ENCODE peak calls at places on chromosomes 16 and 17, in nine cellular contexts. One of them, this sample, is unnamed.
A peak's percentile ranks its signal among the peaks of the same experiment; 100 is the strongest.

GRCh38 chr16:56325956-56326355 is 99.4 kb downstream of the AMFR start:
- DNase-seq in DND-41: no peak
- DNase-seq in fibroblast of lung: no peak
- DNase-seq in stomach: no peak
- DNase-seq in breast epithelium: no peak
- DNase-seq in tibial artery: no peak
- DNase-seq in hepatocyte: no peak
- DNase-seq in upper lobe of right lung: no peak
- DNase-seq in brain microvascular endothelial cell: no peak
- DNase-seq in this sample: no peak

GRCh38 chr16:9557713-9558112 is 466.3 kb downstream of the HAPSTR1 start:
- DNase-seq in DND-41: no peak
- DNase-seq in fibroblast of lung: no peak
- DNase-seq in stomach: no peak
- DNase-seq in breast epithelium: no peak
- DNase-seq in tibial artery: no peak
- DNase-seq in hepatocyte: no peak
- DNase-seq in upper lobe of right lung: no peak
- DNase-seq in brain microvascular endothelial cell: no peak
- DNase-seq in this sample: no peak

GRCh38 chr16:8523932-8524331 is 66.4 kb downstream of the TMEM114 start:
- DNase-seq in DND-41: no peak
- DNase-seq in fibroblast of lung: no peak
- DNase-seq in stomach: no peak
- DNase-seq in breast epithelium: no peak
- DNase-seq in tibial artery: no peak
- DNase-seq in hepatocyte: no peak
- DNase-seq in upper lobe of right lung: no peak
- DNase-seq in brain microvascular endothelial cell: no peak
- DNase-seq in this sample: no peak

GRCh38 chr17:28227278-28228108 is 91.5 kb upstream of the TMEM97 start:
- DNase-seq in DND-41: no peak
- DNase-seq in fibroblast of lung: peak; percentile 19
- DNase-seq in stomach: peak; percentile 87
- DNase-seq in breast epithelium: peak; percentile 82
- DNase-seq in tibial artery: no peak
- DNase-seq in hepatocyte: peak; percentile 93
- DNase-seq in upper lobe of right lung: peak; percentile 91
- DNase-seq in brain microvascular endothelial cell: peak; percentile 32
- DNase-seq in this sample: peak; percentile 31

GRCh38 chr17:6413073-6413472 is 21.8 kb downstream of the AIPL1 start:
- DNase-seq in DND-41: no peak
- DNase-seq in fibroblast of lung: peak; percentile 65
- DNase-seq in stomach: no peak
- DNase-seq in breast epithelium: no peak
- DNase-seq in tibial artery: no peak
- DNase-seq in hepatocyte: peak; percentile 59
- DNase-seq in upper lobe of right lung: no peak
- DNase-seq in brain microvascular endothelial cell: no peak
- DNase-seq in this sample: no peak

GRCh38 chr17:49616546-49617205 is 41.0 kb downstream of the NXPH3 start:
- DNase-seq in DND-41: no peak
- DNase-seq in fibroblast of lung: peak; percentile 93
- DNase-seq in stomach: peak; percentile 52
- DNase-seq in breast epithelium: peak; percentile 58
- DNase-seq in tibial artery: peak; percentile 83
- DNase-seq in hepatocyte: no peak
- DNase-seq in upper lobe of right lung: no peak
- DNase-seq in brain microvascular endothelial cell: no peak
- DNase-seq in this sample: peak; percentile 2

GRCh38 chr16:85908444-85908843 is 9.5 kb downstream of the IRF8 start:
- DNase-seq in DND-41: no peak
- DNase-seq in fibroblast of lung: no peak
- DNase-seq in stomach: no peak
- DNase-seq in breast epithelium: no peak
- DNase-seq in tibial artery: no peak
- DNase-seq in hepatocyte: no peak
- DNase-seq in upper lobe of right lung: no peak
- DNase-seq in brain microvascular endothelial cell: no peak
- DNase-seq in this sample: peak; percentile 56

GRCh38 chr16:21104124-21104860 is 46.4 kb downstream of the DNAH3 start:
- DNase-seq in DND-41: no peak
- DNase-seq in fibroblast of lung: no peak
- DNase-seq in stomach: no peak
- DNase-seq in breast epithelium: no peak
- DNase-seq in tibial artery: no peak
- DNase-seq in hepatocyte: no peak
- DNase-seq in upper lobe of right lung: no peak
- DNase-seq in brain microvascular endothelial cell: peak; percentile 76
- DNase-seq in this sample: no peak

GRCh38 chr17:45895969-45896793 is 1.8 kb downstream of the MAPT start:
- DNase-seq in DND-41: no peak
- DNase-seq in fibroblast of lung: no peak
- DNase-seq in stomach: no peak
- DNase-seq in breast epithelium: no peak
- DNase-seq in tibial artery: no peak
- DNase-seq in hepatocyte: no peak
- DNase-seq in upper lobe of right lung: no peak
- DNase-seq in brain microvascular endothelial cell: no peak
- DNase-seq in this sample: no peak

GRCh38 chr16:2514333-2515179 is 804 bp downstream of the ATP6V0C start:
- DNase-seq in DND-41: peak; percentile 32
- DNase-seq in fibroblast of lung: no peak
- DNase-seq in stomach: peak; percentile 43
- DNase-seq in breast epithelium: peak; percentile 64
- DNase-seq in tibial artery: no peak
- DNase-seq in hepatocyte: peak; percentile 64
- DNase-seq in upper lobe of right lung: peak; percentile 85
- DNase-seq in brain microvascular endothelial cell: no peak
- DNase-seq in this sample: no peak

GRCh38 chr17:59791603-59792457 is 84.4 kb downstream of the VMP1 start:
- DNase-seq in DND-41: no peak
- DNase-seq in fibroblast of lung: no peak
- DNase-seq in stomach: no peak
- DNase-seq in breast epithelium: no peak
- DNase-seq in tibial artery: no peak
- DNase-seq in hepatocyte: no peak
- DNase-seq in upper lobe of right lung: no peak
- DNase-seq in brain microvascular endothelial cell: peak; percentile 87
- DNase-seq in this sample: no peak

GRCh38 chr16:59440-60059 is 5.9 kb downstream of the SNRNP25 start:
- DNase-seq in DND-41: no peak
- DNase-seq in fibroblast of lung: no peak
- DNase-seq in stomach: no peak
- DNase-seq in breast epithelium: no peak
- DNase-seq in tibial artery: no peak
- DNase-seq in hepatocyte: no peak
- DNase-seq in upper lobe of right lung: no peak
- DNase-seq in brain microvascular endothelial cell: no peak
- DNase-seq in this sample: peak; percentile 3

GRCh38 chr17:57463103-57463885 is 207.0 kb downstream of the MSI2 start:
- DNase-seq in DND-41: no peak
- DNase-seq in fibroblast of lung: peak; percentile 36
- DNase-seq in stomach: no peak
- DNase-seq in breast epithelium: no peak
- DNase-seq in tibial artery: no peak
- DNase-seq in hepatocyte: no peak
- DNase-seq in upper lobe of right lung: no peak
- DNase-seq in brain microvascular endothelial cell: peak; percentile 80
- DNase-seq in this sample: peak; percentile 90

GRCh38 chr17:73719588-73720071 is 75.4 kb upstream of the SDK2 start:
- DNase-seq in DND-41: no peak
- DNase-seq in fibroblast of lung: peak; percentile 16
- DNase-seq in stomach: no peak
- DNase-seq in breast epithelium: no peak
- DNase-seq in tibial artery: no peak
- DNase-seq in hepatocyte: peak; percentile 66
- DNase-seq in upper lobe of right lung: peak; percentile 67
- DNase-seq in brain microvascular endothelial cell: no peak
- DNase-seq in this sample: no peak

GRCh38 chr17:38465420-38466345 is 37.4 kb downstream of the ARHGAP23 start:
- DNase-seq in DND-41: no peak
- DNase-seq in fibroblast of lung: no peak
- DNase-seq in stomach: peak; percentile 42
- DNase-seq in breast epithelium: peak; percentile 84
- DNase-seq in tibial artery: peak; percentile 81
- DNase-seq in hepatocyte: no peak
- DNase-seq in upper lobe of right lung: no peak
- DNase-seq in brain microvascular endothelial cell: no peak
- DNase-seq in this sample: no peak

GRCh38 chr16:86573215-86573614 is 5.1 kb upstream of the FOXL1 start:
- DNase-seq in DND-41: no peak
- DNase-seq in fibroblast of lung: no peak
- DNase-seq in stomach: no peak
- DNase-seq in breast epithelium: no peak
- DNase-seq in tibial artery: no peak
- DNase-seq in hepatocyte: no peak
- DNase-seq in upper lobe of right lung: no peak
- DNase-seq in brain microvascular endothelial cell: no peak
- DNase-seq in this sample: no peak

GRCh38 chr16:30551781-30552180 is 6.4 kb downstream of the ZNF764 start:
- DNase-seq in DND-41: peak; percentile 70
- DNase-seq in fibroblast of lung: no peak
- DNase-seq in stomach: no peak
- DNase-seq in breast epithelium: no peak
- DNase-seq in tibial artery: no peak
- DNase-seq in hepatocyte: no peak
- DNase-seq in upper lobe of right lung: peak; percentile 82
- DNase-seq in brain microvascular endothelial cell: no peak
- DNase-seq in this sample: no peak

DNA sequence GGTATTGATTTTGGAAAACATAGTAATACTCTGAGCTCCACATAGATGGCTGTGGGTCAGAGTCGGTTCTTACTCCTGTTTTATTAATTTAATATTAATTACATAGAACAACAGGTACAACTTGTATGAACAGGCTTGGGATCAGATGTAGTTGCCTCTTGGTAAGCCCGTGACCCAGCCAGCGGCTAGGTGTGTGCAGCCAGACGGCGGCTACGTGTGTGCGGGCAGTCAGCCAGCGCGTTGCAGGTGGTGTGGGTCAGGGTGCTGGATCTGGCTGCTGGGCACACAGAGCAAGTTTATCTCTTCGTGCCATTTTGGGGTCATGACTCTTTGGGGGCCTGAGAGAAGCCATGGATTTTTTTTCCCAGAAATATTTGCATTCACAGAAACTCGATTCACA is 30.3 kb downstream of the DBNDD1 start:
- DNase-seq in DND-41: no peak
- DNase-seq in fibroblast of lung: no peak
- DNase-seq in stomach: no peak
- DNase-seq in breast epithelium: no peak
- DNase-seq in tibial artery: no peak
- DNase-seq in hepatocyte: no peak
- DNase-seq in upper lobe of right lung: no peak
- DNase-seq in brain microvascular endothelial cell: no peak
- DNase-seq in this sample: no peak
- H3K36me3 ChIP-seq in DND-41: peaks cover 82% of the 10 kb centered on the region
- H3K36me3 ChIP-seq in fibroblast of lung: peaks cover 26% of the 10 kb centered on the region
- H3K36me3 ChIP-seq in stomach: peaks cover 93% of the 10 kb centered on the region
- H3K36me3 ChIP-seq in breast epithelium: no peaks in the 10 kb centered on the region
- H3K36me3 ChIP-seq in tibial artery: peaks cover 72% of the 10 kb centered on the region
- H3K36me3 ChIP-seq in hepatocyte: no peaks in the 10 kb centered on the region
- H3K36me3 ChIP-seq in upper lobe of right lung: peaks cover 74% of the 10 kb centered on the region
- H3K36me3 ChIP-seq in brain microvascular endothelial cell: peaks cover 46% of the 10 kb centered on the region
- H3K36me3 ChIP-seq in this sample: peaks cover 42% of the 10 kb centered on the region

GRCh38 chr16:6076631-6077030 is 979.0 kb upstream of the EEF2KMT start:
- DNase-seq in DND-41: no peak
- DNase-seq in fibroblast of lung: no peak
- DNase-seq in stomach: no peak
- DNase-seq in breast epithelium: no peak
- DNase-seq in tibial artery: no peak
- DNase-seq in hepatocyte: no peak
- DNase-seq in upper lobe of right lung: no peak
- DNase-seq in brain microvascular endothelial cell: no peak
- DNase-seq in this sample: no peak

DNA sequence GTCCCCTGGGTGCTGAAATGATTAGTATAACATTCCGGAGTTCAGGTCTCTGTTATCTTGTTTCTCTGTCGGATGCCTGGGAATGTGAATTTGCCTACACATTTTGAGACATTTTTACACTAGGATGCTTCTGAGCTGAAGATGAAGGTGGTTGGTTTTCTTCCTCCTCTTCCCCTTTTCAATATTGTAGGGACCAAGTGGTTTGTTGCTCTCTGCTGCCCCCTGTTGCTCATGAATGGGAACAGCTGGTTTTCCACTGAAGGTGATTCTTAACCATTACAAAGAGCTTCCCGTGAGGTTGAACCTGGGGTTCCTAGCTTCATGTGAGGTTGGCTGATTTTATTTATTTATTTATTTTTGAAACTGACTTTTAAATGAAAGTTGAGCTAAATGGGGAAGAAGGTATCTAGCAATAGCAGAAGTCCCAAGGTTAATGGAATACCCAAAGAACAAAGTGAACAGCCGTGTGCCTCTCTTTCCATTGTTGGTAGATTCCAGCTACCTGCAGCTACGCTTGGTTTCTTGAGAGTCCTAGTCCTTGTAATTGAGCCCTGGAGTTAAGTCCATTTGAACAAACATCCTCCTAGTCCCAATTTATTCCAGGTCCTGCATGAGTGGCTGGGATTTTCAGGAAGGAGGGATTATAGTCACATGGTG is 983.9 kb upstream of the EEF2KMT start:
- DNase-seq in DND-41: peak; percentile 48
- DNase-seq in fibroblast of lung: no peak
- DNase-seq in stomach: no peak
- DNase-seq in breast epithelium: no peak
- DNase-seq in tibial artery: no peak
- DNase-seq in hepatocyte: peak; percentile 46
- DNase-seq in upper lobe of right lung: no peak
- DNase-seq in brain microvascular endothelial cell: no peak
- DNase-seq in this sample: no peak
- TF ChIP-seq CTCF in DND-41: peak; percentile 89
- TF ChIP-seq CTCF in fibroblast of lung: no peak
- TF ChIP-seq CTCF in stomach: no peak
- TF ChIP-seq CTCF in breast epithelium: peak; percentile 52
- TF ChIP-seq CTCF in tibial artery: no peak
- TF ChIP-seq CTCF in hepatocyte: peak; percentile 70
- TF ChIP-seq CTCF in upper lobe of right lung: peak; percentile 61
- TF ChIP-seq CTCF in brain microvascular endothelial cell: peak; percentile 64
- TF ChIP-seq CTCF in this sample: peak; percentile 42

DNA sequence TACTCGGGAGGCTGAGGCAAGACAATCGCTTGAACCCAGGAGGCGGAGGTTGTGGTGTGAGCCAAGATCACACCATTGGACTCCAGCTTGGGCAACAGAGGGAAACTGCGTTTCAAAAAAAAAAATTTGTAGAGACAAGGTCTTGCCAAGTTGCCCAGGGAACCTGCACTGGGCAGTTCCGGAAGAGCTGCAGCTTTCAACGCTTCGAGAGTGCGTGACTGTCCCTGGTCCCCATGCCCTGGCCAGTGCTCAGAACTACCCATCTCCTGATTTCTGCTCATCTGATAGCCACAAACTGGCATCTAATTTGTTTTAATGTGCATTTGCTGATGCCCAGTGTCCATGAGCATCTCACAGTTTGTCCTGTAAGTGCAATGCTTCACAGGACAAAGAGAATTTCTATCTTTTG is 4.0 kb downstream of the ACTG1 start:
- DNase-seq in DND-41: no peak
- DNase-seq in fibroblast of lung: peak; percentile 60
- DNase-seq in stomach: no peak
- DNase-seq in breast epithelium: no peak
- DNase-seq in tibial artery: no peak
- DNase-seq in hepatocyte: no peak
- DNase-seq in upper lobe of right lung: no peak
- DNase-seq in brain microvascular endothelial cell: no peak
- DNase-seq in this sample: no peak
- H3K4me3 ChIP-seq in DND-41: peak overlapping the region; percentile 92
- H3K4me3 ChIP-seq in fibroblast of lung: peak overlapping the region; percentile 100
- H3K4me3 ChIP-seq in stomach: peak overlapping the region; percentile 79
- H3K4me3 ChIP-seq in breast epithelium: peak overlapping the region; percentile 92
- H3K4me3 ChIP-seq in tibial artery: peak overlapping the region; percentile 99
- H3K4me3 ChIP-seq in hepatocyte: no peak overlapping the region
- H3K4me3 ChIP-seq in upper lobe of right lung: peak overlapping the region; percentile 94
- H3K4me3 ChIP-seq in brain microvascular endothelial cell: peak overlapping the region; percentile 97
- H3K4me3 ChIP-seq in this sample: peak overlapping the region; percentile 83

GRCh38 chr17:81703747-81704654 is 834 bp downstream of the MRPL12 start:
- DNase-seq in DND-41: no peak
- DNase-seq in fibroblast of lung: no peak
- DNase-seq in stomach: no peak
- DNase-seq in breast epithelium: no peak
- DNase-seq in tibial artery: no peak
- DNase-seq in hepatocyte: no peak
- DNase-seq in upper lobe of right lung: no peak
- DNase-seq in brain microvascular endothelial cell: no peak
- DNase-seq in this sample: no peak
- H3K36me3 ChIP-seq in DND-41: peaks cover 70% of the 10 kb centered on the region
- H3K36me3 ChIP-seq in fibroblast of lung: peaks cover 35% of the 10 kb centered on the region
- H3K36me3 ChIP-seq in stomach: peaks cover 62% of the 10 kb centered on the region
- H3K36me3 ChIP-seq in breast epithelium: no peaks in the 10 kb centered on the region
- H3K36me3 ChIP-seq in tibial artery: peaks cover 44% of the 10 kb centered on the region
- H3K36me3 ChIP-seq in hepatocyte: no peaks in the 10 kb centered on the region
- H3K36me3 ChIP-seq in upper lobe of right lung: peaks cover 52% of the 10 kb centered on the region
- H3K36me3 ChIP-seq in brain microvascular endothelial cell: peaks cover 59% of the 10 kb centered on the region
- H3K36me3 ChIP-seq in this sample: peaks cover 42% of the 10 kb centered on the region

This sample was measured in GM06990.